ENCODE peak calls at places on chromosomes 12 and 14, in six cellular contexts. H is neuronal stem cell, I is substantia nigra, F is small intestine, G is GM12878, K is ovary. B is an unnamed sample.

GRCh38 chr12:94208433-94208921 is 60.1 kb downstream of the PLXNC1 start:
- DNase-seq in F (no peak), H (no peak), I (no peak), K (peak; percentile 18), G (no peak), B (peak; percentile 13)

GRCh38 chr14:73428354-73428824 is 30.0 kb downstream of the NUMB start:
- DNase-seq in I (no peak), F (peak; percentile 46), H (no peak), K (no peak), G (no peak), B (no peak)

GRCh38 chr14:90903101-90903500 is 86.9 kb upstream of the TTC7B start:
- DNase-seq in H (peak; percentile 52), K (peak; percentile 40), G (peak; percentile 17), F (peak; percentile 73), I (peak; percentile 42), B (no peak)

GRCh38 chr14:65101631-65102440 is 481 bp downstream of the MAX start:
- DNase-seq in G (no peak), I (no peak), H (peak; percentile 24), K (peak; percentile 32), F (peak; percentile 20), B (peak; percentile 31)

GRCh38 chr12:39646963-39647362 is 27.4 kb upstream of the ABCD2 start:
- DNase-seq in G (no peak), I (no peak), K (no peak), H (no peak), F (no peak), B (no peak)

GRCh38 chr12:3896851-3897351 is 23.7 kb upstream of the PARP11 start:
- DNase-seq in K (no peak), I (no peak), H (no peak), G (no peak), F (no peak), B (no peak)

GRCh38 chr12:3107954-3108353 is 30.8 kb downstream of the TSPAN9 start:
- DNase-seq in K (no peak), F (no peak), H (no peak), G (no peak), I (no peak), B (no peak)

GRCh38 chr14:88952901-88953300 is 128.4 kb downstream of the TTC8 start:
- DNase-seq in H (no peak), K (no peak), G (no peak), F (no peak), I (no peak), B (no peak)

GRCh38 chr14:82153689-82154088 is 620.0 kb upstream of the SEL1L start:
- DNase-seq in H (no peak), F (no peak), I (no peak), G (no peak), K (no peak), B (no peak)

GRCh38 chr14:63896278-63896720 is 43.5 kb downstream of the SYNE2 start:
- DNase-seq in I (no peak), K (peak; percentile 58), G (no peak), F (peak; percentile 24), H (no peak), B (peak; percentile 29)

GRCh38 chr14:28656704-28657255 is 109.8 kb upstream of the FOXG1 start:
- DNase-seq in H (no peak), I (no peak), G (no peak), K (no peak), F (no peak), B (no peak)

GRCh38 chr14:89221109-89221508 is 195.9 kb downstream of the FOXN3 start:
- DNase-seq in G (no peak), H (no peak), K (no peak), I (no peak), F (peak; percentile 38), B (no peak)

GRCh38 chr14:22882529-22883190 is 362 bp upstream of the REM2 start:
- DNase-seq in I (no peak), K (peak; percentile 47), F (peak; percentile 45), H (no peak), G (no peak), B (no peak)

GRCh38 chr12:27024291-27024690 is 1.9 kb downstream of the MED21 start:
- DNase-seq in H (no peak), F (no peak), G (no peak), K (no peak), I (no peak), B (no peak)

GRCh38 chr12:79121486-79121885 is 256.9 kb downstream of the SYT1 start:
- DNase-seq in F (no peak), G (no peak), I (no peak), K (no peak), H (no peak), B (no peak)

GRCh38 chr14:20456971-20457370 is 1.9 kb downstream of the APEX1 start:
- DNase-seq in H (no peak), F (no peak), G (no peak), K (no peak), I (no peak), B (no peak)

GRCh38 chr14:77111021-77111420 is 13.0 kb downstream of the CIPC start:
- DNase-seq in I (no peak), G (no peak), K (no peak), F (no peak), H (peak; percentile 79), B (no peak)

GRCh38 chr12:55816876-55817351 is 610 bp downstream of the SARNP start:
- DNase-seq in F (no peak), I (no peak), K (no peak), H (no peak), G (no peak), B (no peak)

GRCh38 chr12:61490732-61491498 is 769.3 kb upstream of the USP15 start:
- DNase-seq in H (no peak), G (no peak), K (no peak), I (no peak), F (no peak), B (no peak)

GRCh38 chr14:51079085-51079484 is 15.8 kb downstream of the TRIM9 start:
- DNase-seq in H (no peak), F (no peak), I (no peak), G (no peak), K (no peak), B (no peak)

GRCh38 chr14:73237786-73238261 is 518 bp downstream of the PAPLN start:
- DNase-seq in I (no peak), K (no peak), G (no peak), F (no peak), H (no peak), B (no peak)

GRCh38 chr14:35506927-35507326 is 27.0 kb upstream of the INSM2 start:
- DNase-seq in I (no peak), H (no peak), G (no peak), K (no peak), F (no peak), B (no peak)

GRCh38 chr12:95582230-95583058 is 31.2 kb upstream of the USP44 start:
- DNase-seq in H (no peak), I (no peak), F (peak; percentile 32), K (no peak), G (no peak), B (no peak)

GRCh38 chr14:29868000-29868399 is 59.6 kb downstream of the PRKD1 start:
- DNase-seq in K (no peak), I (no peak), G (no peak), H (no peak), F (no peak), B (no peak)

GRCh38 chr14:23356036-23356435 is 3.3 kb upstream of the SLC22A17 start:
- DNase-seq in K (no peak), H (no peak), G (no peak), I (no peak), F (no peak), B (no peak)

GRCh38 chr14:33062881-33063280 is 124.2 kb downstream of the NPAS3 start:
- DNase-seq in K (no peak), F (no peak), H (no peak), I (no peak), G (no peak), B (no peak)

GRCh38 chr14:24634158-24634557 is at the start of gene GZMB:
- DNase-seq in F (peak; percentile 45), K (no peak), I (no peak), G (no peak), H (no peak), B (no peak)

GRCh38 chr12:95942106-95942531 is 295 bp downstream of the CCDC38 start:
- DNase-seq in K (no peak), F (peak; percentile 8), H (peak; percentile 47), I (no peak), G (no peak), B (no peak)

GRCh38 chr12:85029456-85029855 is 6.6 kb downstream of the TSPAN19 start:
- DNase-seq in F (peak; percentile 14), H (no peak), I (no peak), K (no peak), G (no peak), B (no peak)

GRCh38 chr14:81062380-81062779 is 107.0 kb downstream of the TSHR start:
- DNase-seq in H (no peak), G (no peak), K (no peak), I (no peak), F (no peak), B (no peak)

GRCh38 chr12:27865421-27865820 is 85.4 kb upstream of the MANSC4 start:
- DNase-seq in G (no peak), I (no peak), F (no peak), H (no peak), K (no peak), B (no peak)

GRCh38 chr12:53539526-53539925 is 32.2 kb upstream of the NPFF start:
- DNase-seq in F (no peak), H (no peak), G (no peak), K (no peak), I (no peak), B (no peak)
- H3K27ac ChIP-seq in F (no peak overlapping the region), H (no peak overlapping the region), G (no peak overlapping the region), K (no peak overlapping the region), I (peak overlapping the region; percentile 81), B (no peak overlapping the region)

GRCh38 chr12:53011889-53012288 is 5.6 kb downstream of the EIF4B start:
- DNase-seq in K (no peak), G (no peak), I (no peak), F (peak; percentile 68), H (no peak), B (no peak)
- H3K27ac ChIP-seq in K (no peak overlapping the region), G (no peak overlapping the region), I (no peak overlapping the region), F (no peak overlapping the region), H (no peak overlapping the region), B (no peak overlapping the region)

GRCh38 chr14:99281396-99281795 is 9.4 kb upstream of the BCL11B start:
- DNase-seq in G (no peak), F (no peak), H (no peak), I (no peak), K (no peak), B (no peak)

GRCh38 chr14:99280041-99280731 is 8.2 kb upstream of the BCL11B start:
- DNase-seq in K (no peak), I (no peak), F (no peak), H (no peak), G (no peak), B (no peak)

GRCh38 chr14:99280852-99281251 is 8.9 kb upstream of the BCL11B start:
- DNase-seq in I (no peak), G (no peak), H (no peak), K (no peak), F (no peak), B (no peak)

GRCh38 chr14:99284254-99285004 is 12.4 kb upstream of the BCL11B start:
- DNase-seq in F (no peak), H (no peak), K (no peak), G (no peak), I (no peak), B (no peak)

GRCh38 chr14:99282261-99283050 is 10.5 kb upstream of the BCL11B start:
- DNase-seq in K (no peak), H (no peak), I (no peak), G (no peak), F (no peak), B (no peak)
- H3K27ac ChIP-seq in K (no peak overlapping the region), H (no peak overlapping the region), I (no peak overlapping the region), G (no peak overlapping the region), F (no peak overlapping the region), B (no peak overlapping the region)

GRCh38 chr12:30437616-30438015 is 258.1 kb downstream of the IPO8 start:
- DNase-seq in F (no peak), K (no peak), H (no peak), I (no peak), G (no peak), B (peak; percentile 7)
- H3K27ac ChIP-seq in F (peak overlapping the region; percentile 89), K (no peak overlapping the region), H (no peak overlapping the region), I (no peak overlapping the region), G (no peak overlapping the region), B (no peak overlapping the region)

B was measured in heart right ventricle.